ENCODE peak calls at places on chromosomes 11 and 22, in four cellular contexts. H, A, O and C are unnamed samples.

GRCh38 chr22:49377306-49377705 is 450.4 kb downstream of the BRD1 start:
- DNase-seq in A (no peak), H (no peak), O (no peak), C (no peak)

GRCh38 chr11:49952091-49952490 is at the start of gene OR4C13:
- DNase-seq in H (no peak), A (no peak), O (no peak), C (no peak)

GRCh38 chr22:45546333-45547015 is 43.8 kb downstream of the FBLN1 start:
- DNase-seq in O (no peak), A (no peak), H (no peak), C (no peak)

GRCh38 chr11:124481365-124482323 is 36.1 kb upstream of the OR8B8 start:
- DNase-seq in H (peak), A (no peak), O (peak), C (no peak)

GRCh38 chr22:42066937-42067336 is 3.7 kb downstream of the NAGA start:
- DNase-seq in A (no peak), H (no peak), O (no peak), C (no peak)

GRCh38 chr11:9095421-9095820 is 4.0 kb upstream of the SCUBE2 start:
- DNase-seq in A (no peak), H (no peak), O (no peak), C (no peak)

GRCh38 chr22:43711681-43712080 is 100.4 kb downstream of the EFCAB6 start:
- DNase-seq in O (no peak), H (no peak), A (no peak), C (no peak)

GRCh38 chr11:78595431-78596130 is 20.9 kb upstream of the NARS2 start:
- DNase-seq in O (no peak), H (no peak), A (no peak), C (no peak)

GRCh38 chr11:61797263-61797944 is 4.7 kb downstream of the FEN1 start:
- DNase-seq in H (no peak), A (peak), O (peak), C (no peak)

GRCh38 chr22:43343262-43343988 is at the start of gene SCUBE1:
- DNase-seq in O (peak), A (no peak), H (peak), C (peak)

GRCh38 chr11:22657101-22657694 is 9.2 kb upstream of the GAS2 start:
- DNase-seq in A (no peak), O (no peak), H (no peak), C (no peak)

GRCh38 chr11:134236834-134237556 is 12.5 kb downstream of the VPS26B start:
- DNase-seq in H (no peak), O (no peak), A (no peak), C (no peak)

GRCh38 chr11:128872594-128872993 is 5.5 kb upstream of the KCNJ1 start:
- DNase-seq in O (no peak), A (no peak), H (no peak), C (no peak)

GRCh38 chr11:62552465-62552782 is 5.8 kb upstream of the AHNAK start:
- DNase-seq in O (no peak), A (no peak), H (no peak), C (no peak)

GRCh38 chr11:131664811-131665210 is 294.4 kb downstream of the NTM start:
- DNase-seq in H (no peak), O (no peak), A (no peak), C (no peak)

GRCh38 chr11:94757037-94757681 is 11.0 kb upstream of the AMOTL1 start:
- DNase-seq in O (peak), H (no peak), A (no peak), C (no peak)

GRCh38 chr22:24284747-24285203 is 14.1 kb downstream of the SPECC1L start:
- DNase-seq in H (peak), O (no peak), A (no peak), C (no peak)

GRCh38 chr22:25407226-25407858 is 157.1 kb upstream of the GRK3 start:
- DNase-seq in O (no peak), H (no peak), A (no peak), C (no peak)

GRCh38 chr11:73856001-73856663 is 20.5 kb downstream of the COA4 start:
- DNase-seq in H (no peak), A (no peak), O (no peak), C (no peak)

GRCh38 chr22:36197601-36198146 is 3.9 kb downstream of the APOL4 start:
- DNase-seq in A (no peak), O (peak), H (peak), C (peak)

GRCh38 chr11:27028653-27029052 is 12.0 kb upstream of the BBOX1 start:
- DNase-seq in O (no peak), A (no peak), H (no peak), C (no peak)

GRCh38 chr11:27280131-27280530 is 82.9 kb downstream of the CCDC34 start:
- DNase-seq in H (no peak), A (no peak), O (no peak), C (no peak)

GRCh38 chr11:27524155-27524554 is 17.6 kb upstream of the LIN7C start:
- DNase-seq in O (no peak), H (no peak), A (no peak), C (no peak)

GRCh38 chr11:47669856-47670255 is 27.5 kb upstream of the MTCH2 start:
- DNase-seq in A (no peak), H (no peak), O (no peak), C (no peak)

GRCh38 chr11:17915500-17916143 is 97.2 kb downstream of the SERGEF start:
- DNase-seq in H (no peak), A (no peak), O (no peak), C (no peak)

GRCh38 chr22:32839776-32840571 is 38.5 kb downstream of the TIMP3 start:
- DNase-seq in O (no peak), H (no peak), A (no peak), C (no peak)
- TF ChIP-seq POLR2AphosphoS5 in O (no peak), H (no peak), A (no peak), C (no peak)

GRCh38 chr11:12446863-12447262 is 69.5 kb downstream of the PARVA start:
- DNase-seq in A (no peak), H (no peak), O (no peak), C (no peak)
- TF ChIP-seq SPI1 in A (no peak), H (no peak), O (no peak), C (no peak)

DNA sequence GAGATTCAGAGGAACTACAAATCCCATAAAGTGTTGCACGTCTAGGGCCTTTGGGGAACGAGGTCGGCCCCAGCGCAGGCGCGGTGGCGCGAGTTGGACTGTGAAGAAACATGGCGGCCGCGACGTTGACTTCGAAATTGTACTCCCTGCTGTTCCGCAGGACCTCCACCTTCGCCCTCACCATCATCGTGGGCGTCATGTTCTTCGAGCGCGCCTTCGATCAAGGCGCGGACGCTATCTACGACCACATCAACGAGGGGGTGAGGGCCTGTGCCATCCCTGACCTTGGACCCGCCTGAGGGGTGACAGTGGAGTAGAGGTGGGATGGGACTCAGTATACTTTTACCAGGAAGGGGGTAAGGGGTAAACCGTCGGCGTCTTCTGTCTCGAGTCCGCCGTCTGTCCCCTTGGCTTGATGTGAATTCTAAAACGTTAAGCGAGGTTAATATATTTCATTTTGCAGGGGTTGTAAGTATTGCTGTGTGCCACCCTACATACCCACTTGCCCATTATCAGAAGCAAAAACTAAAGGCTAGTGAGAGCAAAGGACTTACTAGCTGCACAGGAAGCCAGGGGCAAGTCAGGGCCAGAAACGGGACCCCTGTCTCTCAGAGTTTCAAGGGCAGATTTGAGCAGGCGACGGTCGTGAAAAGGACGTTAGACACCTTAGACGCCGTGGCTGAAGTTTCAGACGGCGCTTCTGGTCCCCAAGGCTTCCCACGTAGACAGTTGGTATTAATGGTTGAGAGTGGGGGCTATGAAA is at the start of gene UQCR10:
- DNase-seq in H (peak), A (no peak), O (peak), C (peak)
- TF ChIP-seq POLR2AphosphoS5 in H (peak), A (peak), O (peak), C (peak)

GRCh38 chr11:121393855-121394254 is 58.3 kb upstream of the SORL1 start:
- DNase-seq in O (peak), H (no peak), A (no peak), C (no peak)

GRCh38 chr11:121389651-121390050 is 62.5 kb upstream of the SORL1 start:
- DNase-seq in H (no peak), O (no peak), A (no peak), C (no peak)

GRCh38 chr11:121394785-121395184 is 57.3 kb upstream of the SORL1 start:
- DNase-seq in H (no peak), O (no peak), A (no peak), C (no peak)

GRCh38 chr11:121391914-121392313 is 60.2 kb upstream of the SORL1 start:
- DNase-seq in H (no peak), O (no peak), A (no peak), C (no peak)
- TF ChIP-seq SPI1 in H (no peak), O (no peak), A (no peak), C (no peak)